ENCODE peak calls at places on chromosomes 7 and 10, in seven cellular contexts. A is fibroblast of mammary gland; M is dorsolateral prefrontal cortex; H is NCI-H2107; U is H54; S is activated naive CD8-positive, alpha-beta T cell treated with anti-CD3 and anti-CD28 coated beads, Interleukin-2, amount 50 U/mL, for 16 hours; L is cardiac fibroblast. B is an unnamed sample.

GRCh38 chr10:14186245-14186644 is 144.5 kb downstream of the FRMD4A start:
- DNase-seq in A (peak), M (no peak), H (no peak), U (no peak), S (no peak), L (peak), B (peak)

GRCh38 chr10:115624448-115624847 is 531.3 kb downstream of the ATRNL1 start:
- DNase-seq in A (no peak), M (no peak), H (no peak), U (no peak), S (no peak), L (peak), B (peak)

GRCh38 chr7:21071570-21071969 is 284.9 kb upstream of the SP8 start:
- DNase-seq in A (no peak), M (no peak), H (no peak), U (no peak), S (no peak), L (no peak), B (no peak)

GRCh38 chr7:209846-210245 is 17.5 kb downstream of the FAM20C start:
- DNase-seq in A (no peak), M (no peak), H (no peak), U (no peak), S (no peak), L (no peak), B (peak)

GRCh38 chr7:124701955-124702354 is 63.6 kb downstream of the GPR37 start:
- DNase-seq in A (no peak), M (no peak), H (no peak), U (no peak), S (no peak), L (no peak), B (peak)

GRCh38 chr7:1986366-1987083 is 246.2 kb downstream of the MAD1L1 start:
- DNase-seq in A (no peak), M (no peak), H (no peak), U (no peak), S (no peak), L (no peak), B (no peak)

GRCh38 chr10:78296794-78297193 is 263.1 kb downstream of the RPS24 start:
- DNase-seq in A (no peak), M (no peak), H (no peak), U (no peak), S (no peak), L (no peak), B (no peak)

GRCh38 chr7:23956769-23957556 is 246.9 kb downstream of the STK31 start:
- DNase-seq in A (no peak), M (no peak), H (no peak), U (no peak), S (no peak), L (no peak), B (peak)

GRCh38 chr7:12456506-12456905 is 52.8 kb upstream of the VWDE start:
- DNase-seq in A (no peak), M (no peak), H (no peak), U (no peak), S (no peak), L (no peak), B (peak)

GRCh38 chr10:4337581-4337980 is 488.4 kb upstream of the AKR1E2 start:
- DNase-seq in A (no peak), M (no peak), H (no peak), U (no peak), S (no peak), L (no peak), B (no peak)

GRCh38 chr7:103343758-103344452 is 662 bp downstream of the DNAJC2 start:
- DNase-seq in A (peak), M (no peak), H (no peak), U (peak), S (no peak), L (peak), B (peak)

GRCh38 chr7:151249732-151250072 is 1.2 kb upstream of the SMARCD3 start:
- DNase-seq in A (no peak), M (no peak), H (no peak), U (peak), S (no peak), L (peak), B (peak)

GRCh38 chr10:129233351-129234148 is 233.5 kb upstream of the MGMT start:
- DNase-seq in A (no peak), M (no peak), H (no peak), U (no peak), S (no peak), L (no peak), B (no peak)

B was measured in iris pigment epithelial cell.